ENCODE peak calls at places on chromosome 4, in four cellular contexts. One of them, this sample, is unnamed.

GRCh38 chr4:140928880-140929279 is 172.7 kb upstream of the TBC1D9 start:
- DNase-seq in upper lobe of left lung: no peak
- DNase-seq in gastrocnemius medialis: no peak
- DNase-seq in heart left ventricle: no peak
- DNase-seq in this sample: no peak

GRCh38 chr4:2450394-2451035 is 18.4 kb upstream of the RNF4 start:
- DNase-seq in upper lobe of left lung: no peak
- DNase-seq in gastrocnemius medialis: no peak
- DNase-seq in heart left ventricle: no peak
- DNase-seq in this sample: no peak

GRCh38 chr4:180767330-180767729 is 1475.9 kb upstream of the TENM3 start:
- DNase-seq in gastrocnemius medialis: no peak
- DNase-seq in upper lobe of left lung: no peak
- DNase-seq in heart left ventricle: no peak
- DNase-seq in this sample: no peak

GRCh38 chr4:164529486-164529885 is 224.4 kb upstream of the SMIM31 start:
- DNase-seq in upper lobe of left lung: no peak
- DNase-seq in heart left ventricle: no peak
- DNase-seq in gastrocnemius medialis: no peak
- DNase-seq in this sample: no peak

GRCh38 chr4:46425775-46426400 is 36.0 kb upstream of the GABRA2 start:
- DNase-seq in heart left ventricle: no peak
- DNase-seq in upper lobe of left lung: no peak
- DNase-seq in gastrocnemius medialis: no peak
- DNase-seq in this sample: peak

GRCh38 chr4:122480023-122480422 is 23.5 kb upstream of the IL2 start:
- DNase-seq in gastrocnemius medialis: no peak
- DNase-seq in upper lobe of left lung: no peak
- DNase-seq in heart left ventricle: no peak
- DNase-seq in this sample: no peak

GRCh38 chr4:89497517-89498308 is 190.1 kb upstream of the GPRIN3 start:
- DNase-seq in heart left ventricle: no peak
- DNase-seq in gastrocnemius medialis: no peak
- DNase-seq in upper lobe of left lung: no peak
- DNase-seq in this sample: no peak

GRCh38 chr4:156672492-156672891 is 299.1 kb downstream of the PDGFC start:
- DNase-seq in gastrocnemius medialis: no peak
- DNase-seq in heart left ventricle: no peak
- DNase-seq in upper lobe of left lung: no peak
- DNase-seq in this sample: no peak

GRCh38 chr4:92520563-92520962 is 216.8 kb downstream of the GRID2 start:
- DNase-seq in heart left ventricle: no peak
- DNase-seq in gastrocnemius medialis: no peak
- DNase-seq in upper lobe of left lung: no peak
- DNase-seq in this sample: no peak

GRCh38 chr4:127143460-127144190 is 489.1 kb upstream of the INTU start:
- DNase-seq in gastrocnemius medialis: no peak
- DNase-seq in heart left ventricle: no peak
- DNase-seq in upper lobe of left lung: no peak
- DNase-seq in this sample: no peak

GRCh38 chr4:17155486-17155885 is 257.0 kb upstream of the LDB2 start:
- DNase-seq in heart left ventricle: no peak
- DNase-seq in upper lobe of left lung: no peak
- DNase-seq in gastrocnemius medialis: no peak
- DNase-seq in this sample: no peak

GRCh38 chr4:93066746-93067145 is 761.8 kb upstream of the ATOH1 start:
- DNase-seq in upper lobe of left lung: no peak
- DNase-seq in gastrocnemius medialis: no peak
- DNase-seq in heart left ventricle: no peak
- DNase-seq in this sample: no peak

GRCh38 chr4:78079701-78080430 is 22.7 kb downstream of the FRAS1 start:
- DNase-seq in upper lobe of left lung: no peak
- DNase-seq in heart left ventricle: no peak
- DNase-seq in gastrocnemius medialis: no peak
- DNase-seq in this sample: no peak

GRCh38 chr4:23930750-23931488 is 41.1 kb upstream of the PPARGC1A start:
- DNase-seq in heart left ventricle: peak
- DNase-seq in gastrocnemius medialis: peak
- DNase-seq in upper lobe of left lung: peak
- DNase-seq in this sample: peak

GRCh38 chr4:6576512-6576911 is 1.5 kb downstream of the MAN2B2 start:
- DNase-seq in heart left ventricle: no peak
- DNase-seq in gastrocnemius medialis: no peak
- DNase-seq in upper lobe of left lung: no peak
- DNase-seq in this sample: peak

GRCh38 chr4:120066182-120066524 is 495 bp downstream of the MAD2L1 start:
- DNase-seq in upper lobe of left lung: no peak
- DNase-seq in gastrocnemius medialis: no peak
- DNase-seq in heart left ventricle: no peak
- DNase-seq in this sample: no peak

DNA sequence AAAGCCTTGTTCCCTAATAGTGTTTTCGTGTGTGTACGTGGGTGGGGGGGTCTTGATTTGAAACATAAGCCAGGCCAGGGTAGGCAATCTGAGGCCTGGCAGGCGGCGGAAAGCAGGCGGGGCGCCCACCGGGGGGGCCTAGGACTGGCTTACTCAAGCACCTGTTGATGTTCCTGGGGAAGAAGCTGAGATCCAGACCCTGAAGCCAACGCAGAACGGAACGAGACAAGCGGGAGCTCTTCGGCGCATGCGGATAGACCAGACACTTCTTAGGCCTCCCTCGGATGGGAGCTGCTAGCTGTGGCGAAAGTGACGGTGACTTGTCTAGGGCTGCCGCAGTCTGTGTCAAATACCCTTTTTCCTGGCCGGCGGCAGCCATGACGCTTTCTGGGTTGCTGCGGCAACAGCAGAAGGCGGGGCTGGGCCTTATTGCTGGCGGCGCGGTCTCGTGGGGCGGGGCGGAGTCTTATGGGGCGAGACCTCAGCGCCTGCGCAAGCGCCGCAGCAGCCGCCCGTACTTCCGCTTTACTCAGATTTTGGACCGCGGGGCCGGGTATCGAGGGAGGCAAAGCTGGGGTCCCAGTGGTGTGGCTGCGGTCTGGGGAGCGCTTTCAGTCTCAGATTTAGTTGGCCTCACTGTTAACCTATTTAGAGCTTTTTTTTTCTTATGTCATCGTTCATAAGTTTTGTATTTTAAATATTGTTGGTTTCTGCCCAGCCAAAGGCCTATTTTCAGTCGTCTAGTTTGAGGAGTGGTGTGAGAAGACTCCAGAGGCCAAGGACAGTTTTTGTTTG is at the start of gene SPATA4:
- DNase-seq in upper lobe of left lung: peak
- DNase-seq in heart left ventricle: peak
- DNase-seq in gastrocnemius medialis: peak
- DNase-seq in this sample: peak
- TF ChIP-seq POLR2A in upper lobe of left lung: peak
- TF ChIP-seq POLR2A in heart left ventricle: peak
- TF ChIP-seq POLR2A in gastrocnemius medialis: peak
- TF ChIP-seq POLR2A in this sample: peak

GRCh38 chr4:104128031-104128849 is 366.5 kb downstream of the CXXC4 start:
- DNase-seq in upper lobe of left lung: no peak
- DNase-seq in gastrocnemius medialis: no peak
- DNase-seq in heart left ventricle: no peak
- DNase-seq in this sample: no peak
- H3K4me3 ChIP-seq in upper lobe of left lung: no peak
- H3K4me3 ChIP-seq in gastrocnemius medialis: no peak
- H3K4me3 ChIP-seq in heart left ventricle: no peak
- H3K4me3 ChIP-seq in this sample: no peak

DNA sequence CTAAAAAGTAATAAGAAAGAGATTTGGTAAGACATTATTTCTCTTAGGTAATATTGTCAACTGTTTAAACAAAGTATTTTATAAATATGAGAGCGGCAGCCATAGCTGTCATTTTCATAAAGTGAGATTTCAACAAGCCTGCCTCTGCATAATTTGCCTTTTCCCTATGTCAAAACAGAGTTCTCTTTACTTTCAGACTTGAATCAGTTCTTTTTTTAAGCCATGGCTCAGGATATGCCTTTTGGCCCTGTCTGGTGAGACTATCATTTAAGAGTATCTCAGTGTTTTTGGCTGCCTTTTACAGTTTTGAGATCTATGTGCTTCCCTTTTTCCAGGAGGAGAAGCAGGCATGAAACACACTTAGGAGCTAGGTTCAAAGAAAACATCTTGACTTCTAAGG is 7.5 kb upstream of the GUCY1A1 start:
- DNase-seq in upper lobe of left lung: no peak
- DNase-seq in gastrocnemius medialis: no peak
- DNase-seq in heart left ventricle: no peak
- DNase-seq in this sample: no peak
- H3K27ac ChIP-seq in upper lobe of left lung: no peak
- H3K27ac ChIP-seq in gastrocnemius medialis: no peak
- H3K27ac ChIP-seq in heart left ventricle: no peak
- H3K27ac ChIP-seq in this sample: no peak

GRCh38 chr4:128483041-128483440 is 195.4 kb upstream of the PGRMC2 start:
- DNase-seq in heart left ventricle: no peak
- DNase-seq in gastrocnemius medialis: no peak
- DNase-seq in upper lobe of left lung: no peak
- DNase-seq in this sample: no peak

GRCh38 chr4:128477540-128477939 is 189.9 kb upstream of the PGRMC2 start:
- DNase-seq in upper lobe of left lung: peak
- DNase-seq in gastrocnemius medialis: no peak
- DNase-seq in heart left ventricle: no peak
- DNase-seq in this sample: no peak

GRCh38 chr4:128481752-128482480 is 194.3 kb upstream of the PGRMC2 start:
- DNase-seq in heart left ventricle: no peak
- DNase-seq in gastrocnemius medialis: no peak
- DNase-seq in upper lobe of left lung: no peak
- DNase-seq in this sample: no peak

GRCh38 chr4:128483816-128484215 is 196.2 kb upstream of the PGRMC2 start:
- DNase-seq in gastrocnemius medialis: no peak
- DNase-seq in heart left ventricle: no peak
- DNase-seq in upper lobe of left lung: no peak
- DNase-seq in this sample: no peak

GRCh38 chr4:128480945-128481344 is 193.3 kb upstream of the PGRMC2 start:
- DNase-seq in gastrocnemius medialis: no peak
- DNase-seq in heart left ventricle: no peak
- DNase-seq in upper lobe of left lung: no peak
- DNase-seq in this sample: no peak
- TF ChIP-seq POLR2A in gastrocnemius medialis: no peak
- TF ChIP-seq POLR2A in heart left ventricle: no peak
- TF ChIP-seq POLR2A in upper lobe of left lung: no peak
- TF ChIP-seq POLR2A in this sample: no peak

GRCh38 chr4:85937507-85937906 is 422.3 kb downstream of the MAPK10 start:
- DNase-seq in gastrocnemius medialis: no peak
- DNase-seq in upper lobe of left lung: no peak
- DNase-seq in heart left ventricle: no peak
- DNase-seq in this sample: no peak

GRCh38 chr4:85933306-85933640 is 426.6 kb downstream of the MAPK10 start:
- DNase-seq in gastrocnemius medialis: no peak
- DNase-seq in upper lobe of left lung: no peak
- DNase-seq in heart left ventricle: no peak
- DNase-seq in this sample: no peak

GRCh38 chr4:85929926-85930325 is 429.9 kb downstream of the MAPK10 start:
- DNase-seq in heart left ventricle: no peak
- DNase-seq in gastrocnemius medialis: no peak
- DNase-seq in upper lobe of left lung: peak
- DNase-seq in this sample: peak

GRCh38 chr4:85928775-85929585 is 430.9 kb downstream of the MAPK10 start:
- DNase-seq in heart left ventricle: no peak
- DNase-seq in upper lobe of left lung: peak
- DNase-seq in gastrocnemius medialis: no peak
- DNase-seq in this sample: peak

DNA sequence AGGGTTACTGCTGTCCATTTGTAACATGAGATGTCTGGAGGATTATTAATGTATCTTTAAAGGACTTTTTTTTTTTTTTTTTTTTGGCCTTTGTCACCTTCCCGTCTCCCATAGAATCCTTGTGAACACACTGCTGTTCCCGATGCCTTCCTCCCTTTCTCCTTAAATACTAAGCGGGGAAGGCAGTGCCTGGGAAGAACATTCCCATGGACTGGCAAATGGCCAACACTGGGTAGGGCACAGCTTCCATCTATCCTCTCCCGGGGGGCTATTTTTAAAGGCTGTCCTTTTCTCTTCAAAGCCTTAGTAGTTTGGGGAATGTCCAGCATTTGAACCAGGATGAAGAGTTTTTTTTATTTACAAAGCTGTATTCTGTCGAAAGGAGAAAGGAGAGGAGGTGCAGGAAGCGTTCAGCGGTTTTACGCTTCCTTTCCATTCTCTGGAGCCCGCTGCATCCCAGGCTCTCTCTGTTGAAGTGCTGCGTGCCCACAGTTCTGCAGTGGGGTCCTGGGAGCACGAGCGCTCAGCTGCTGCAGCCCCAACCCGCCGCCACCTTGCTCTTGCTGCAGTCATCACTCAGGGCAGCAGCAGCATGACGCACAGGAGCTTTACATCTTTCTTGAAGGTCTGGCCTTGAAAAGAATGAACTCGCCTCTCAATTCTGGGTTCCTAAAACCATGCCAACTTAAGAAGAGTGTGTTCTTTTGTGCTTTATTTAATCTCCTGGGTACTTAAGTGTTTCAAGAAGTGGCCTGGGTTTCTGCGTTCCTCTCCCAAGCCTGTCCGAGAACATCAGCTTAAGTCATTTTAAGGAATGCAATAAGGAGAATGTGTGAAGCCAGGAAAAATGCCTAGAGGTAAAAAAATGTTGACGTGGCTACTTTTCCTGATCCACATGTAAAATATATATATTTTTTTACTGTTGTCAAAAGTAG is 427.2 kb downstream of the MAPK10 start:
- DNase-seq in gastrocnemius medialis: no peak
- DNase-seq in upper lobe of left lung: peak
- DNase-seq in heart left ventricle: no peak
- DNase-seq in this sample: no peak
- H3K4me3 ChIP-seq in gastrocnemius medialis: peak
- H3K4me3 ChIP-seq in upper lobe of left lung: peak
- H3K4me3 ChIP-seq in heart left ventricle: peak
- H3K4me3 ChIP-seq in this sample: no peak

DNA sequence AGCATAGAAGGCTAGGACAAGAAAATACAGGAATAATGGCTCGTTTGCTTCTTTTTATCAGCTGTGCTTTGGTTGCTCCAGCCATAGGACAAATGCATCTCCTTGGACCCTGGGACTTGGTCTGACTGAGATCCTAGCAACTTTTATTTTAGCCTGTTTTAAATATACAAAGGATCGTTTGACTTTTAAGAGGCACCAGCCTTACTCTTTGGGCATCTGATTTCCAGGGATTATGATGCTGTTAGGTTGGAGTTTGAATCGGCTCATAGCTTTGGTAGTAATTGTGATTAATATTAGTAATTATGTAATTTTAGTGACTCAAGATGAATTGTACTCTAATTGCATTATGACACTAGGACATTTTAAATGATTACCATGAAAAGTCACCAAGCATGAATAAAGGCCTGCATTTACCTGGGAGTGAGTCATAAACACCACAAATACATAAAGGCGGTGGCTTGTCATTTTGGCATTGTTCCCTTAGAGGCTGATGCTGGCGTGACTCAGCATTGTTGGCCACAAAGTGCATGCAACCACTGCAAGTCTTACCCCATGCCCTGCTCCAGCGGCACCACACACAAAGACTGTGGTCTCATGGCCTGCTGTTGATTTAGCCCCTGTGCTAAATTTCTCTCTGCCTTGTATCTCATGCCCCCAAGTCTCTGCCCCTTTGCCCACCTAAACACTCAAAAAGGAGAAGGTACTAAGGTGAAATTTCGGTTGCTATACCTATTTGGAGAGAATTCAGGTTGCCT is 12.4 kb downstream of the GPAT3 start:
- DNase-seq in gastrocnemius medialis: peak
- DNase-seq in upper lobe of left lung: peak
- DNase-seq in heart left ventricle: peak
- DNase-seq in this sample: peak
- H3K27ac ChIP-seq in gastrocnemius medialis: peak
- H3K27ac ChIP-seq in upper lobe of left lung: no peak
- H3K27ac ChIP-seq in heart left ventricle: peak
- H3K27ac ChIP-seq in this sample: no peak

GRCh38 chr4:144748814-144749555 is 103.0 kb downstream of the HHIP start:
- DNase-seq in upper lobe of left lung: no peak
- DNase-seq in gastrocnemius medialis: no peak
- DNase-seq in heart left ventricle: no peak
- DNase-seq in this sample: no peak
- TF ChIP-seq POLR2A in upper lobe of left lung: no peak
- TF ChIP-seq POLR2A in gastrocnemius medialis: no peak
- TF ChIP-seq POLR2A in heart left ventricle: no peak
- TF ChIP-seq POLR2A in this sample: no peak